ENCODE peak calls at places on chromosomes 4 and X, in ten cellular contexts. One of them, this sample, is unnamed.

GRCh38 chr4:139247656-139248238 is 32.3 kb downstream of the MGARP start:
- DNase-seq in lower lobe of right lung: no peak
- DNase-seq in tibial artery: no peak
- DNase-seq in AG04450: no peak
- DNase-seq in GM23248: no peak
- DNase-seq in IMR-90: peak
- DNase-seq in CD8-positive, alpha-beta memory T cell: no peak
- DNase-seq in SJSA1: no peak
- DNase-seq in uterus: no peak
- DNase-seq in neural progenitor cell: no peak
- DNase-seq in this sample: no peak

GRCh38 chrX:136975642-136976518 is 57.9 kb downstream of the GPR101 start:
- DNase-seq in CD8-positive, alpha-beta memory T cell: no peak
- DNase-seq in tibial artery: no peak
- DNase-seq in uterus: no peak
- DNase-seq in neural progenitor cell: no peak
- DNase-seq in AG04450: no peak
- DNase-seq in lower lobe of right lung: no peak
- DNase-seq in IMR-90: no peak
- DNase-seq in GM23248: no peak
- DNase-seq in SJSA1: no peak
- DNase-seq in this sample: no peak

GRCh38 chr4:180542445-180543100 is 1700.6 kb upstream of the TENM3 start:
- DNase-seq in IMR-90: peak
- DNase-seq in lower lobe of right lung: no peak
- DNase-seq in SJSA1: no peak
- DNase-seq in GM23248: no peak
- DNase-seq in AG04450: no peak
- DNase-seq in tibial artery: no peak
- DNase-seq in CD8-positive, alpha-beta memory T cell: no peak
- DNase-seq in uterus: no peak
- DNase-seq in neural progenitor cell: no peak
- DNase-seq in this sample: no peak

GRCh38 chr4:125837493-125838238 is 522.9 kb downstream of the FAT4 start:
- DNase-seq in GM23248: no peak
- DNase-seq in uterus: no peak
- DNase-seq in lower lobe of right lung: no peak
- DNase-seq in tibial artery: no peak
- DNase-seq in neural progenitor cell: no peak
- DNase-seq in AG04450: no peak
- DNase-seq in IMR-90: peak
- DNase-seq in SJSA1: peak
- DNase-seq in CD8-positive, alpha-beta memory T cell: no peak
- DNase-seq in this sample: no peak

GRCh38 chr4:20592666-20593065 is 107.6 kb upstream of the PACRGL start:
- DNase-seq in AG04450: peak
- DNase-seq in lower lobe of right lung: no peak
- DNase-seq in tibial artery: no peak
- DNase-seq in uterus: no peak
- DNase-seq in IMR-90: peak
- DNase-seq in neural progenitor cell: no peak
- DNase-seq in CD8-positive, alpha-beta memory T cell: no peak
- DNase-seq in GM23248: peak
- DNase-seq in SJSA1: no peak
- DNase-seq in this sample: no peak

GRCh38 chrX:124440674-124441073 is 94.3 kb downstream of the SH2D1A start:
- DNase-seq in IMR-90: no peak
- DNase-seq in lower lobe of right lung: no peak
- DNase-seq in AG04450: no peak
- DNase-seq in uterus: no peak
- DNase-seq in neural progenitor cell: no peak
- DNase-seq in CD8-positive, alpha-beta memory T cell: no peak
- DNase-seq in SJSA1: no peak
- DNase-seq in GM23248: no peak
- DNase-seq in tibial artery: no peak
- DNase-seq in this sample: no peak

GRCh38 chrX:21666252-21666651 is 8.1 kb upstream of the KLHL34 start:
- DNase-seq in lower lobe of right lung: no peak
- DNase-seq in neural progenitor cell: no peak
- DNase-seq in IMR-90: no peak
- DNase-seq in uterus: no peak
- DNase-seq in AG04450: no peak
- DNase-seq in tibial artery: no peak
- DNase-seq in GM23248: no peak
- DNase-seq in CD8-positive, alpha-beta memory T cell: no peak
- DNase-seq in SJSA1: no peak
- DNase-seq in this sample: no peak

GRCh38 chr4:128653514-128654420 is 155.7 kb upstream of the JADE1 start:
- DNase-seq in neural progenitor cell: peak
- DNase-seq in CD8-positive, alpha-beta memory T cell: no peak
- DNase-seq in IMR-90: peak
- DNase-seq in SJSA1: no peak
- DNase-seq in AG04450: peak
- DNase-seq in GM23248: peak
- DNase-seq in tibial artery: no peak
- DNase-seq in lower lobe of right lung: no peak
- DNase-seq in uterus: peak
- DNase-seq in this sample: peak

DNA sequence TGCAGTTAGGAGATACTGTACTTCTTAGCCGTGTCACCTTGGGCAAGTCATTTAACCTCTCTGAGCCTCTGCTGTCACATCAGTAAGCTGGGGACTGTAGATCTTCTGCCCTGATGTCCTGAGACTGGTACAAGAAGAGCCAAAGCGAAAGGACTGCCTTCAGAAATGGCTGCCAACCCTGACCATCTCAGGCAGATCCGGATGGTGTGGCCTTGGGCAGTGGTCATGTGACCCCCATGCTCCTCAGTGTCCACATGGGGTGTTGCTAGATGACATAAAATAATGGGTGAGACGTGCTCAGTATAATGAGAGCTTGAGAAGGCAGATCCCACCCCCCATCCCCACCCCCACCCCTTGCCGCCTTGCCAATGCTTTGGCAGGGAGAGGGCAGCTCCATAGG is 60.4 kb upstream of the MTM1 start:
- DNase-seq in CD8-positive, alpha-beta memory T cell: no peak
- DNase-seq in uterus: no peak
- DNase-seq in neural progenitor cell: no peak
- DNase-seq in tibial artery: peak
- DNase-seq in IMR-90: no peak
- DNase-seq in lower lobe of right lung: no peak
- DNase-seq in AG04450: no peak
- DNase-seq in GM23248: peak
- DNase-seq in SJSA1: no peak
- DNase-seq in this sample: no peak
- H3K27ac ChIP-seq in CD8-positive, alpha-beta memory T cell: no peak
- H3K27ac ChIP-seq in uterus: peak
- H3K27ac ChIP-seq in neural progenitor cell: no peak
- H3K27ac ChIP-seq in tibial artery: peak
- H3K27ac ChIP-seq in IMR-90: no peak
- H3K27ac ChIP-seq in lower lobe of right lung: peak
- H3K27ac ChIP-seq in AG04450: no peak
- H3K27ac ChIP-seq in GM23248: peak
- H3K27ac ChIP-seq in SJSA1: no peak
- H3K27ac ChIP-seq in this sample: no peak

GRCh38 chr4:45327544-45327943 is 601.2 kb upstream of the GNPDA2 start:
- DNase-seq in SJSA1: no peak
- DNase-seq in uterus: no peak
- DNase-seq in IMR-90: no peak
- DNase-seq in neural progenitor cell: no peak
- DNase-seq in lower lobe of right lung: no peak
- DNase-seq in tibial artery: no peak
- DNase-seq in GM23248: no peak
- DNase-seq in AG04450: no peak
- DNase-seq in CD8-positive, alpha-beta memory T cell: no peak
- DNase-seq in this sample: no peak

GRCh38 chr4:45325112-45325462 is 598.7 kb upstream of the GNPDA2 start:
- DNase-seq in uterus: no peak
- DNase-seq in IMR-90: no peak
- DNase-seq in lower lobe of right lung: no peak
- DNase-seq in SJSA1: no peak
- DNase-seq in GM23248: no peak
- DNase-seq in CD8-positive, alpha-beta memory T cell: no peak
- DNase-seq in neural progenitor cell: no peak
- DNase-seq in AG04450: no peak
- DNase-seq in tibial artery: no peak
- DNase-seq in this sample: no peak

GRCh38 chr4:45323453-45324058 is 597.2 kb upstream of the GNPDA2 start:
- DNase-seq in GM23248: no peak
- DNase-seq in tibial artery: no peak
- DNase-seq in lower lobe of right lung: no peak
- DNase-seq in AG04450: no peak
- DNase-seq in CD8-positive, alpha-beta memory T cell: no peak
- DNase-seq in uterus: no peak
- DNase-seq in SJSA1: no peak
- DNase-seq in neural progenitor cell: no peak
- DNase-seq in IMR-90: no peak
- DNase-seq in this sample: no peak

DNA sequence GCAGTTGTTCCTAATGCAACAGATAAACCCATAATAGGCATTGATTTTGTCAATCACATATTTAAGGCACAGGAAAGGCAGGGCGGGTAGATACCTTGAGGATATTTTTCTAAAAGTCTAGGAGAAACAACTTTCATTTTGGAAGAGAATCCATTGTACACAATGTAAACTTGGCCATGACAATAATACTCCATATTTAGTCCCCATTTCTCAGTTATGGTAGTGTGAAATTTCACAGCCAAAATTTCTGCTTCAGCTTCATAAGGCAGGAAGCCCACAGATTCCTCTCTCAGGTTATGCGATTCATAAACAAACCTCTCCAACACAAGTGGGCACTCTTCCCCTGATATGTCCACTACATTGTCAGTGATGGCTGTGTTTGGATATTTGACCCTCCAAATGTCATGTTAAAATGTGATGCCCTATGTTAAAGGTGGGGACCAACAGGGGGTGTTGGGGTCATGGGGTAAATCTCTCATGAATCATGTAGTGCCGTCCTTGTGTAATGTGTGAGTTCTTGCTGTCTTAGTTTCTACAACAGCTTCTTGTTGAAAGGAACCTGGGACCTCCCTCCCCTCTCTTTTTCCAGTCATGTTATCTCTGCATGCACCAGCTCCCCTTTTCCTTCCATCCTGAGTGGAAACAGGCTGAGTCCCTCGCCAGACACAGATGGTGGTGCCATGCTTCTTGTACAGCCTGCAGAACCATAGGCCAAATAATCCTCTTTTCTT is 598.2 kb upstream of the GNPDA2 start:
- DNase-seq in neural progenitor cell: no peak
- DNase-seq in lower lobe of right lung: no peak
- DNase-seq in uterus: no peak
- DNase-seq in SJSA1: no peak
- DNase-seq in GM23248: no peak
- DNase-seq in AG04450: no peak
- DNase-seq in tibial artery: no peak
- DNase-seq in IMR-90: no peak
- DNase-seq in CD8-positive, alpha-beta memory T cell: no peak
- DNase-seq in this sample: no peak
- H3K27ac ChIP-seq in neural progenitor cell: no peak
- H3K27ac ChIP-seq in lower lobe of right lung: no peak
- H3K27ac ChIP-seq in uterus: no peak
- H3K27ac ChIP-seq in SJSA1: no peak
- H3K27ac ChIP-seq in GM23248: no peak
- H3K27ac ChIP-seq in AG04450: no peak
- H3K27ac ChIP-seq in tibial artery: no peak
- H3K27ac ChIP-seq in IMR-90: no peak
- H3K27ac ChIP-seq in CD8-positive, alpha-beta memory T cell: no peak
- H3K27ac ChIP-seq in this sample: peak

GRCh38 chr4:140268441-140268840 is 105.0 kb upstream of the SCOC start:
- DNase-seq in CD8-positive, alpha-beta memory T cell: no peak
- DNase-seq in lower lobe of right lung: no peak
- DNase-seq in GM23248: no peak
- DNase-seq in uterus: no peak
- DNase-seq in IMR-90: peak
- DNase-seq in AG04450: no peak
- DNase-seq in SJSA1: no peak
- DNase-seq in tibial artery: no peak
- DNase-seq in neural progenitor cell: no peak
- DNase-seq in this sample: no peak
- H3K27ac ChIP-seq in CD8-positive, alpha-beta memory T cell: no peak
- H3K27ac ChIP-seq in lower lobe of right lung: no peak
- H3K27ac ChIP-seq in GM23248: no peak
- H3K27ac ChIP-seq in uterus: peak
- H3K27ac ChIP-seq in IMR-90: peak
- H3K27ac ChIP-seq in AG04450: no peak
- H3K27ac ChIP-seq in SJSA1: no peak
- H3K27ac ChIP-seq in tibial artery: no peak
- H3K27ac ChIP-seq in neural progenitor cell: no peak
- H3K27ac ChIP-seq in this sample: no peak

GRCh38 chr4:41155194-41155830 is 59.0 kb downstream of the APBB2 start:
- DNase-seq in SJSA1: no peak
- DNase-seq in neural progenitor cell: no peak
- DNase-seq in lower lobe of right lung: no peak
- DNase-seq in IMR-90: peak
- DNase-seq in AG04450: no peak
- DNase-seq in GM23248: peak
- DNase-seq in uterus: no peak
- DNase-seq in tibial artery: no peak
- DNase-seq in CD8-positive, alpha-beta memory T cell: no peak
- DNase-seq in this sample: no peak

GRCh38 chr4:41154814-41155177 is 59.5 kb downstream of the APBB2 start:
- DNase-seq in GM23248: peak
- DNase-seq in SJSA1: no peak
- DNase-seq in IMR-90: no peak
- DNase-seq in lower lobe of right lung: no peak
- DNase-seq in uterus: no peak
- DNase-seq in neural progenitor cell: no peak
- DNase-seq in AG04450: no peak
- DNase-seq in CD8-positive, alpha-beta memory T cell: no peak
- DNase-seq in tibial artery: no peak
- DNase-seq in this sample: no peak

GRCh38 chr4:41157009-41157408 is 57.3 kb downstream of the APBB2 start:
- DNase-seq in GM23248: no peak
- DNase-seq in uterus: no peak
- DNase-seq in tibial artery: no peak
- DNase-seq in neural progenitor cell: no peak
- DNase-seq in lower lobe of right lung: no peak
- DNase-seq in SJSA1: no peak
- DNase-seq in AG04450: no peak
- DNase-seq in IMR-90: no peak
- DNase-seq in CD8-positive, alpha-beta memory T cell: no peak
- DNase-seq in this sample: no peak

GRCh38 chr4:41158274-41158673 is 56.1 kb downstream of the APBB2 start:
- DNase-seq in AG04450: no peak
- DNase-seq in neural progenitor cell: no peak
- DNase-seq in uterus: no peak
- DNase-seq in IMR-90: peak
- DNase-seq in CD8-positive, alpha-beta memory T cell: no peak
- DNase-seq in lower lobe of right lung: no peak
- DNase-seq in GM23248: no peak
- DNase-seq in SJSA1: no peak
- DNase-seq in tibial artery: no peak
- DNase-seq in this sample: no peak

DNA sequence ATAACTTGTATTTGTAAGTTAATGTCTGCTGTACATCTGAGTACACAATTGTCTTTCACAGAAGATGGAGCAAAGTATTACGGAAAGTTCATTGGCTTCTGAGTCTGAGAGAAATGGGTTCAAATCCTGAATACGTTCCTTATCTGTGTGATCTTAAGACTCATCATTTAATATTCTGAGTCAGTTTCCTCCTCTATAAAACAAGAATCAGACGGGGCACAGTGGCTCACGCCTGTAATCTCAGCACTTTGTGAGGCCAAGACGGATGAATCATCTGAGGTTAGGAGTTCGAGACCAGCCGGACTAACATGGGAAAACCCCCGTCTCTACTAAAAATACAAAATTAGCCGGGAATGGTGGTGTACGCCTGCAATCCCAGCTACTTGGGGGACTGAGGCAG is 57.8 kb downstream of the APBB2 start:
- DNase-seq in uterus: no peak
- DNase-seq in IMR-90: peak
- DNase-seq in SJSA1: peak
- DNase-seq in GM23248: peak
- DNase-seq in neural progenitor cell: no peak
- DNase-seq in tibial artery: no peak
- DNase-seq in AG04450: no peak
- DNase-seq in CD8-positive, alpha-beta memory T cell: no peak
- DNase-seq in lower lobe of right lung: no peak
- DNase-seq in this sample: no peak
- H3K27ac ChIP-seq in uterus: peak
- H3K27ac ChIP-seq in IMR-90: no peak
- H3K27ac ChIP-seq in SJSA1: peak
- H3K27ac ChIP-seq in GM23248: peak
- H3K27ac ChIP-seq in neural progenitor cell: no peak
- H3K27ac ChIP-seq in tibial artery: peak
- H3K27ac ChIP-seq in AG04450: no peak
- H3K27ac ChIP-seq in CD8-positive, alpha-beta memory T cell: no peak
- H3K27ac ChIP-seq in lower lobe of right lung: no peak
- H3K27ac ChIP-seq in this sample: no peak